ENCODE peak calls at places on chromosomes 3 and 15, in four cellular contexts. W is heart left ventricle; R is stimulated activated CD4-positive, alpha-beta T cell treated with anti-CD3 and anti-CD28 coated beads, Interleukin-4, amount 100 ng/mL, for 1 hour; V is transverse colon. U is an unnamed sample.

GRCh38 chr15:70245932-70246622 is 148.4 kb upstream of the TLE3 start:
- DNase-seq in W (no peak), R (no peak), V (peak), U (peak)

GRCh38 chr3:134381836-134382442 is 7.7 kb upstream of the AMOTL2 start:
- DNase-seq in W (no peak), R (no peak), V (peak), U (no peak)

GRCh38 chr15:78058401-78058935 is 19.0 kb downstream of the TBC1D2B start:
- DNase-seq in R (no peak), W (no peak), V (no peak), U (no peak)

GRCh38 chr3:97830627-97831026 is 8.8 kb downstream of the CRYBG3 start:
- DNase-seq in R (no peak), V (no peak), W (no peak), U (no peak)

GRCh38 chr3:68893600-68894239 is 38.6 kb downstream of the TAFA4 start:
- DNase-seq in R (no peak), W (no peak), V (no peak), U (no peak)

GRCh38 chr3:195897081-195897852 is 11.1 kb downstream of the TNK2 start:
- DNase-seq in V (no peak), R (no peak), W (no peak), U (no peak)

GRCh38 chr15:68704496-68705021 is 116.1 kb downstream of the ANP32A start:
- DNase-seq in V (peak), W (peak), R (no peak), U (peak)

GRCh38 chr15:82810061-82810862 is 834 bp downstream of the WHAMM start:
- DNase-seq in W (peak), V (peak), R (peak), U (peak)

GRCh38 chr3:188153498-188153948 is 434 bp upstream of the LPP start:
- DNase-seq in V (peak), W (peak), R (peak), U (peak)

GRCh38 chr15:76333720-76334437 is 2.7 kb upstream of the ISL2 start:
- DNase-seq in R (no peak), V (no peak), W (no peak), U (no peak)

GRCh38 chr15:97446138-97446537 is 514.4 kb upstream of the ARRDC4 start:
- DNase-seq in W (no peak), V (no peak), R (no peak), U (no peak)

GRCh38 chr3:27089641-27090040 is 279.5 kb downstream of the NEK10 start:
- DNase-seq in R (no peak), W (no peak), V (no peak), U (no peak)

GRCh38 chr15:85443046-85443445 is 62.6 kb downstream of the AKAP13 start:
- DNase-seq in R (no peak), V (no peak), W (no peak), U (no peak)

GRCh38 chr3:143255725-143256124 is 136.2 kb downstream of the CHST2 start:
- DNase-seq in W (no peak), V (no peak), R (no peak), U (no peak)

GRCh38 chr3:51538115-51538458 is 432 bp upstream of the RAD54L2 start:
- DNase-seq in R (no peak), W (no peak), V (no peak), U (no peak)

GRCh38 chr3:194758716-194759115 is 73.0 kb downstream of the FAM43A start:
- DNase-seq in W (no peak), R (no peak), V (no peak), U (no peak)

GRCh38 chr15:54519577-54519976 is 541.3 kb downstream of the UNC13C start:
- DNase-seq in R (no peak), V (no peak), W (no peak), U (no peak)

GRCh38 chr15:68384451-68385239 is 47.3 kb downstream of the ITGA11 start:
- DNase-seq in W (peak), R (no peak), V (no peak), U (no peak)

GRCh38 chr3:105997800-105998526 is 129.2 kb upstream of the CBLB start:
- DNase-seq in W (no peak), V (no peak), R (no peak), U (no peak)

GRCh38 chr3:20648294-20648693 is 462.3 kb upstream of the SGO1 start:
- DNase-seq in R (no peak), W (no peak), V (no peak), U (no peak)

GRCh38 chr3:61451841-61452240 is 109.5 kb upstream of the PTPRG start:
- DNase-seq in R (no peak), V (no peak), W (no peak), U (no peak)

GRCh38 chr3:22443834-22444233 is 692.8 kb upstream of the ZNF385D start:
- DNase-seq in R (no peak), W (no peak), V (no peak), U (no peak)

GRCh38 chr15:65937476-65937875 is 68.2 kb downstream of the RAB11A start:
- DNase-seq in V (no peak), R (no peak), W (no peak), U (no peak)

GRCh38 chr3:162984752-162985151 is 1488.1 kb downstream of the OTOL1 start:
- DNase-seq in V (no peak), W (no peak), R (no peak), U (no peak)

U was measured in left ventricle myocardium inferior.